ENCODE peak calls at places on chromosomes 5 and 9, in five cellular contexts. H is glutamatergic neuron; F is hypothalamus; P is tibial artery; G is activated T-cell treated with anti-CD3 and anti-CD28 coated beads, Interleukin-2, amount 50 U/mL, for 24 hours. M is an unnamed sample.
A peak's percentile ranks its signal among the peaks of the same experiment; 100 is the strongest.

GRCh38 chr9:33320568-33321261 is 30.4 kb downstream of the NFX1 start:
- DNase-seq in G (no peak), F (no peak), P (peak; percentile 46), H (no peak), M (no peak)

GRCh38 chr5:67380431-67380830 is 183.8 kb upstream of the CD180 start:
- DNase-seq in H (no peak), G (no peak), P (no peak), F (no peak), M (no peak)

GRCh38 chr5:155844541-155844940 is 482.4 kb upstream of the SGCD start:
- DNase-seq in P (no peak), F (no peak), G (no peak), H (no peak), M (no peak)

GRCh38 chr9:98656536-98656935 is 52.2 kb downstream of the GABBR2 start:
- DNase-seq in F (no peak), H (no peak), P (no peak), G (no peak), M (no peak)

GRCh38 chr9:130745829-130746228 is 52.2 kb downstream of the EXOSC2 start:
- DNase-seq in H (no peak), F (no peak), G (no peak), P (no peak), M (no peak)

GRCh38 chr9:78351816-78352215 is 54.9 kb downstream of the PSAT1 start:
- DNase-seq in H (no peak), G (no peak), F (no peak), P (no peak), M (no peak)

GRCh38 chr5:57889558-57889957 is 406.9 kb upstream of the ACTBL2 start:
- DNase-seq in G (no peak), H (no peak), P (no peak), F (no peak), M (peak; percentile 52)

GRCh38 chr5:2866622-2867372 is 115.3 kb upstream of the IRX2 start:
- DNase-seq in P (no peak), H (no peak), G (no peak), F (peak; percentile 14), M (no peak)

GRCh38 chr5:40027395-40027794 is 602.6 kb upstream of the DAB2 start:
- DNase-seq in P (no peak), F (no peak), G (no peak), H (no peak), M (no peak)

M was measured in GDM1.